ENCODE peak calls at places on chromosomes 13 and 19, in four cellular contexts. W, S, Z and F are unnamed samples.

GRCh38 chr19:43504426-43505185 is at the start of gene PHLDB3:
- DNase-seq in S (peak; percentile 43), W (no peak), Z (peak; percentile 59), F (peak; percentile 26)

GRCh38 chr13:112637017-112637801 is 49.3 kb upstream of the TUBGCP3 start:
- DNase-seq in S (no peak), Z (no peak), W (no peak), F (no peak)

GRCh38 chr13:113591750-113592149 is 7.2 kb downstream of the TFDP1 start:
- DNase-seq in S (no peak), W (no peak), Z (no peak), F (no peak)

GRCh38 chr19:54463531-54464043 is at the start of gene LENG9:
- DNase-seq in S (peak; percentile 98), W (peak; percentile 100), Z (peak; percentile 99), F (peak; percentile 98)

GRCh38 chr19:33767898-33768413 is 28.7 kb upstream of the KCTD15 start:
- DNase-seq in Z (no peak), S (no peak), W (no peak), F (peak; percentile 23)

GRCh38 chr13:66665991-66666390 is 564.1 kb downstream of the PCDH9 start:
- DNase-seq in Z (no peak), W (peak; percentile 91), S (no peak), F (peak; percentile 75)

GRCh38 chr13:83184819-83185218 is 697.5 kb downstream of the SLITRK1 start:
- DNase-seq in W (no peak), S (no peak), Z (no peak), F (no peak)

GRCh38 chr13:39268398-39268797 is 230.1 kb downstream of the NHLRC3 start:
- DNase-seq in W (no peak), S (no peak), Z (no peak), F (no peak)

GRCh38 chr19:3294080-3294850 is 69.8 kb downstream of the CELF5 start:
- DNase-seq in Z (no peak), W (no peak), S (no peak), F (no peak)

GRCh38 chr13:38819053-38819452 is 132.2 kb downstream of the FREM2 start:
- DNase-seq in S (no peak), W (no peak), Z (no peak), F (no peak)

GRCh38 chr13:53197424-53197823 is 168.8 kb downstream of the OLFM4 start:
- DNase-seq in S (no peak), Z (no peak), W (no peak), F (no peak)

GRCh38 chr19:406999-407491 is 1.9 kb downstream of the C2CD4C start:
- DNase-seq in W (no peak), S (no peak), Z (no peak), F (no peak)

GRCh38 chr19:47719047-47719885 is 6.0 kb downstream of the EHD2 start:
- DNase-seq in Z (peak; percentile 79), W (peak; percentile 93), S (peak; percentile 91), F (peak; percentile 99)

GRCh38 chr19:49017666-49018351 is 918 bp upstream of the LHB start:
- DNase-seq in S (peak; percentile 39), W (peak; percentile 45), Z (peak; percentile 34), F (peak; percentile 60)

GRCh38 chr19:1768248-1768647 is 14.9 kb downstream of the ONECUT3 start:
- DNase-seq in Z (no peak), S (no peak), W (peak; percentile 48), F (no peak)

GRCh38 chr13:28337196-28338045 is 157.5 kb downstream of the FLT1 start:
- DNase-seq in Z (no peak), W (no peak), S (no peak), F (peak; percentile 37)

GRCh38 chr19:46355991-46356669 is 9.2 kb downstream of the PPP5C start:
- DNase-seq in Z (no peak), W (peak; percentile 21), S (no peak), F (no peak)

GRCh38 chr19:480016-480855 is 16.1 kb upstream of the MADCAM1 start:
- DNase-seq in Z (peak; percentile 76), W (peak; percentile 92), S (peak; percentile 84), F (peak; percentile 52)

GRCh38 chr13:100014621-100015020 is 33.0 kb downstream of the ZIC2 start:
- DNase-seq in W (no peak), S (no peak), Z (no peak), F (no peak)

GRCh38 chr19:1324792-1325567 is 39.3 kb downstream of the EFNA2 start:
- DNase-seq in S (peak; percentile 31), Z (peak; percentile 13), W (peak; percentile 64), F (peak; percentile 70)

GRCh38 chr13:102638741-102639140 is 42.0 kb downstream of the TPP2 start:
- DNase-seq in S (no peak), W (no peak), Z (no peak), F (no peak)

DNA sequence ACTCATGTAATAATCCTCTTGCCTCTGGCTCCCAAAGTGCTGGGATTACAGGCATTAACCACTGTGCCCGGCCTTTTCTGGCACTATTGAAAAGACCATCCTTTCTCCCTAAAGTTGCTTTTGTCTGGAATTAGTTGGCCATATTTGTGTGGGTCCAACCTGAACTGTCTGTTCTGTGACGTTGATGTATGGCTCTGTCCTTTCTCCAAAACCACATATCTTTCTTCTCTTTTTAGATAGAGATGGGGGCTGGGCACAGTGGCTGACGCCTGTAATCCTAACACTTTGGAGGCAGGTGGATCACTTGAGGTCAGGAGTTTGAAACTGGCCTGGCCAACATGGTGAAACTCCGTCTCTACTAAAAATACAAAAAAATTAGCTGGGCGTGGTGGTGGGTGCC is 17.9 kb downstream of the DNM2 start:
- DNase-seq in W (no peak), Z (no peak), S (no peak), F (no peak)
- H3K4me3 ChIP-seq in W (no peak overlapping the region), Z (no peak overlapping the region), S (no peak overlapping the region), F (no peak overlapping the region)

DNA sequence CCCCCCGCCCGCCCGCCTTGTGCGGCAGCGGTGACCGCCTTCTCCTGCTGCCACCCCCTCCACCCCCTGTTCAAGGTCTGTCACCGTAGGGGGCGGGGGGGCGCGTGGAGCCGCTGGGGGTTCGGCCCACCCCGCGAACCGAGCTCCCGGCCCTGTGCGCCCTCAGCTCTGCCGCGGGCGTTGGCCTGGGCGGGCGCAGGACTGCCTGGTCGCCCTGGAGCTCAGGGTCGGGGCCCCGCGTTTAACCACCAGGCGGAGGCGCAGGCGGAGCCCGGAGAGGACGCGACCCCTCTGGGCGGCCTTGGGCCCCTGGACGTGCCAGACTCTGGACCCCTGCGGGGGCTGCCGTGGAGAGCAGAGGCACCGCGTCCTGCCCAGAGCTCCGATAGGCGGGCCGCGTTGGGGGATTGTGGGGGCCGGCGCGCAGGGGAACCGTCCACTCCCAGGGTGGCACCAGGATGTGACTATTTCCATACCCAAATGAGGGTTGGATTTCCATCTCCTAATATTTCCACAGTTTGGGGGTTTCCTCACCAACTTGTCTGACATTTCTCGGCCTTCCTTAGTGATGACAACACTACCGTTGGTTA is 13.0 kb upstream of the USP29 start:
- DNase-seq in S (no peak), Z (no peak), W (no peak), F (no peak)
- H3K9me3 ChIP-seq in S (no peaks in the 10 kb centered on the region), Z (no peaks in the 10 kb centered on the region), W (peaks cover 12% of the 10 kb centered on the region), F (peaks cover 18% of the 10 kb centered on the region)

GRCh38 chr19:39941615-39942507 is 7.4 kb upstream of the FCGBP start:
- DNase-seq in W (no peak), Z (no peak), S (peak; percentile 14), F (no peak)
- H3K4me3 ChIP-seq in W (no peak overlapping the region), Z (no peak overlapping the region), S (no peak overlapping the region), F (no peak overlapping the region)

DNA sequence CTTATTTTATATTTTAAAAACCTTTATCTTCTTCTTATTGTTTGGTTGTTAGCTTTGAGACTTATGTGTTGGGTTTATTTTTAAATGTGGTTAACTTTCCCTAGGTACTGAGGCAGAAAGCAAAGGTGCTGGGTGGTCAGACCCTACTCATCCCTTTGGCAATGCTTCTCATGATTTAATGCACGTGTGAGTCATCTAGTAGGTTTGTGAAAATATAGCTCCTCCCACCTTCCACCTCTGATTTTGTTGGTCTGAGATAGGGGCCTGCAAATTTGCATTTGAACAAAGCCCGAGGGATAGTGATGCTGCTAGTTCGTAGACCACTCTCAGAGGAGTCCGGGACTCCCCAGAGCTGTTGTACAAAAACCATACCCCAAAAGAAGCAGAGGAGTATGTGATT is 771.3 kb upstream of the ARGLU1 start:
- DNase-seq in S (no peak), W (no peak), Z (no peak), F (peak; percentile 22)
- H3K9me3 ChIP-seq in S (no peaks in the 10 kb centered on the region), W (no peaks in the 10 kb centered on the region), Z (no peaks in the 10 kb centered on the region), F (no peaks in the 10 kb centered on the region)

DNA sequence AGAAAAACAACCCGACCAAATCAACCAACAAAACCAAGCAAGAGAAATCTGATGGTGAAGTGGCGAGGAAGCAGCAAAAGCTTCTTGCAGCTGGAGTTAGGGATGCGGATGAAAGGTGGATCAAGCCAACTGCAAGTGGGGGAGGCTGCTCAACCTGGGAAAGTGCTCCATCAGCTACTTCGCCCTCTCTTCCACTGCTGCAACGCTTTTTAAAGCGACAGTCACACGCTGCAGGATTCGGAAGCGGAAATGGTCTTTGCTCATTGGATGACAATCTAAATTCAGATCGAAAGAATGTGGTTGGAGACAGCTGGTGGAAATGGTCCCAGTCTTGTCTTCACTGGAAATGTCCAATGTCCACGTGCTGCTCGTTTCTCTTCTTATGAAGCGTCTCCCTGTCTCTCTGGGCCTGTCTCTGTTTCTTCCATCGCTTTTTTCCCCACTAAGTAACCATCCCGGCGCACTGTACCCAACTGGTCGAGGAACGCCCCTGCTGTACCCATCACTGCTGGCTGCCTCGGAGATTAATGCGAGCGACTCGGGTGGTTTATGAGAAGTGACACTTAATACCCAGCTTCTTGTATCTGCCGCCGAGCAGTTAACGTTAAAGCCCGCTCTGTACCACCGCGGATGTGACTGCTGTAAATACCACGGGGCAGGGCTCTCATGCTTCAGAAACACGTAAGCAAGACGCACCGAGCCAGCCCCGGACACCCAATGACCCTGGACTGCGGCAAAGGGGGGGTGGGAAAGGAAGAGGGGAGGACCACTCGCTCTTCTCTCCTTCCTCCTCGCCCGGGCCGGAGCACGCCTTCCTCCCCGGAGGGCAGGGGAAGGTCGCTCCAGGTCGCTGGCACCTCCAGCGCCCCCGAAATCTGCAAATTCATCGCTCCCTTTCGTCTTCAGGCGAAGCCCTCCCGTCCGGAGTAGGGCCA is 1.9 kb upstream of the FGF9 start:
- DNase-seq in S (peak; percentile 24), W (peak; percentile 68), Z (no peak), F (peak; percentile 37)
- H3K4me3 ChIP-seq in S (peak overlapping the region; percentile 75), W (peak overlapping the region; percentile 36), Z (peak overlapping the region; percentile 48), F (peak overlapping the region; percentile 66)

DNA sequence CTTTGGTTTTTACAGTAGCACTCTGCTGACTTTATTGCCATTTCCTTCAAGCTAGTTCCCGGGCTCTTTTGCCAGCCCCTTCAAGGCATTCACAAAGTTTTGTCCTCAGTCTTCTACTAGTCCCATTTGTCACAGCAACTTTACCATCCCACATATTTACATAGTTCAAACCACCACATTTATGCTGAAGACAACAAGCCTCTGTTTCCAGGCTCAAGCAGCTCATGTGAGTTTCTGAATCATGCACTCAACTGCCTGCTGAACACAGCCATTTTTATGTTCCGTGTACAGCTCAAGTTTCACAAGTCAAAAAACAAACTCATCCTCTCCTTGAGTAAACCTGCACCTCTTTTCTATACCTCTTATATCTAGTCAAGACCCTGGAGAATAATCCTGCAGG is 977.0 kb upstream of the SLC10A2 start:
- DNase-seq in S (no peak), Z (no peak), W (no peak), F (no peak)
- H3K9me3 ChIP-seq in S (no peaks in the 10 kb centered on the region), Z (no peaks in the 10 kb centered on the region), W (no peaks in the 10 kb centered on the region), F (no peaks in the 10 kb centered on the region)

GRCh38 chr19:18086590-18087138 is at the start of gene IL12RB1:
- DNase-seq in W (no peak), Z (no peak), S (no peak), F (no peak)
- H3K4me3 ChIP-seq in W (peak within 1 kb of the TSS; percentile 4), Z (no peak within 1 kb of the TSS), S (peak within 1 kb of the TSS; percentile 44), F (no peak within 1 kb of the TSS)